ENCODE peak calls at places on chromosomes 16 and 17, in four cellular contexts. R is cardiac muscle cell, D is testis, E is fibroblast of mammary gland. N is an unnamed sample.
A peak's percentile ranks its signal among the peaks of the same experiment; 100 is the strongest.

GRCh38 chr16:48129926-48130325 is 25.9 kb downstream of the ABCC12 start:
- DNase-seq in D (no peak), E (peak; percentile 36), R (no peak), N (no peak)

GRCh38 chr17:1485311-1485747 is 7.2 kb downstream of the MYO1C start:
- DNase-seq in D (no peak), E (no peak), R (peak; percentile 37), N (peak; percentile 34)

GRCh38 chr16:58502217-58502921 is 2.4 kb downstream of the NDRG4 start:
- DNase-seq in D (no peak), R (no peak), E (no peak), N (no peak)

GRCh38 chr16:86227801-86228200 is 282.5 kb upstream of the FOXF1 start:
- DNase-seq in R (no peak), E (peak; percentile 35), D (no peak), N (no peak)

GRCh38 chr16:87829988-87830672 is 39.2 kb downstream of the SLC7A5 start:
- DNase-seq in D (no peak), R (no peak), E (no peak), N (no peak)

GRCh38 chr16:83579431-83579830 is 228.3 kb upstream of the HSBP1 start:
- DNase-seq in E (no peak), D (no peak), R (no peak), N (no peak)

GRCh38 chr17:41060052-41060604 is at the start of gene KRTAP2-3:
- DNase-seq in E (peak; percentile 92), D (no peak), R (peak; percentile 52), N (peak; percentile 90)

GRCh38 chr16:53089434-53090270 is 34.9 kb downstream of the CHD9 start:
- DNase-seq in D (no peak), E (peak; percentile 64), R (peak; percentile 77), N (no peak)

GRCh38 chr17:34107019-34107418 is 148.1 kb upstream of the CCL2 start:
- DNase-seq in D (no peak), E (no peak), R (no peak), N (no peak)

GRCh38 chr16:11135167-11135973 is 120.6 kb downstream of the SOCS1 start:
- DNase-seq in D (no peak), R (peak; percentile 61), E (peak; percentile 51), N (no peak)

GRCh38 chr16:86763819-86764218 is 185.5 kb downstream of the FOXL1 start:
- DNase-seq in E (peak; percentile 36), D (no peak), R (no peak), N (no peak)

GRCh38 chr17:67837965-67838364 is 12.7 kb downstream of the BPTF start:
- DNase-seq in D (no peak), R (no peak), E (no peak), N (no peak)

GRCh38 chr17:64001763-64002529 is 3.8 kb downstream of the PRR29 start:
- DNase-seq in R (peak; percentile 74), D (no peak), E (peak; percentile 75), N (no peak)

GRCh38 chr16:19179890-19180490 is 11.9 kb downstream of the SYT17 start:
- DNase-seq in R (peak; percentile 52), D (peak; percentile 76), E (peak; percentile 51), N (peak; percentile 75)

GRCh38 chr17:74190154-74190553 is 13.3 kb upstream of the RPL38 start:
- DNase-seq in R (peak; percentile 72), E (peak; percentile 71), D (no peak), N (no peak)

GRCh38 chr16:31344712-31345111 is 10.3 kb upstream of the ITGAX start:
- DNase-seq in R (no peak), D (peak; percentile 7), E (no peak), N (no peak)

GRCh38 chr16:68416057-68417046 is 32.0 kb downstream of the SMPD3 start:
- DNase-seq in R (no peak), E (no peak), D (no peak), N (peak; percentile 64)

GRCh38 chr17:17206149-17206912 is at the start of gene PLD6:
- DNase-seq in D (peak; percentile 92), R (peak; percentile 67), E (peak; percentile 68), N (peak; percentile 86)

GRCh38 chr17:65677932-65678331 is 116.5 kb upstream of the AXIN2 start:
- DNase-seq in D (no peak), R (no peak), E (peak; percentile 25), N (no peak)

GRCh38 chr16:23408242-23409201 is 44.5 kb downstream of the COG7 start:
- DNase-seq in D (no peak), E (peak; percentile 72), R (peak; percentile 54), N (no peak)

GRCh38 chr16:88012360-88012759 is 61.1 kb downstream of the BANP start:
- DNase-seq in E (no peak), D (peak; percentile 2), R (no peak), N (no peak)

GRCh38 chr17:65228734-65229390 is 91.7 kb downstream of the RGS9 start:
- DNase-seq in E (peak; percentile 46), R (peak; percentile 93), D (peak; percentile 17), N (no peak)

GRCh38 chr16:12703935-12704334 is 99.8 kb downstream of the CPPED1 start:
- DNase-seq in D (no peak), R (no peak), E (peak; percentile 41), N (no peak)

GRCh38 chr16:29900102-29900887 is at the start of gene ASPHD1:
- DNase-seq in E (peak; percentile 86), D (peak; percentile 80), R (peak; percentile 92), N (peak; percentile 95)

GRCh38 chr16:17970816-17971291 is 365.7 kb downstream of the NPIPA8 start:
- DNase-seq in E (peak; percentile 22), R (no peak), D (peak; percentile 16), N (no peak)
- TF ChIP-seq CTCF in E (peak; percentile 14), R (no peak), D (no peak), N (no peak)

GRCh38 chr17:32341141-32341856 is 674 bp downstream of the C17orf75 start:
- DNase-seq in D (no peak), E (peak; percentile 28), R (no peak), N (peak; percentile 17)
- TF ChIP-seq CTCF in D (no peak), E (peak; percentile 25), R (no peak), N (peak; percentile 14)

GRCh38 chr16:84648595-84649510 is 542 bp downstream of the KLHL36 start:
- DNase-seq in D (peak; percentile 61), E (no peak), R (peak; percentile 20), N (peak; percentile 76)
- TF ChIP-seq CTCF in D (no peak), E (no peak), R (no peak), N (no peak)

GRCh38 chr17:79976451-79976850 is 59.2 kb downstream of the TBC1D16 start:
- DNase-seq in R (no peak), E (no peak), D (no peak), N (no peak)

GRCh38 chr17:79975498-79976134 is 60.1 kb downstream of the TBC1D16 start:
- DNase-seq in D (no peak), E (no peak), R (no peak), N (no peak)

GRCh38 chr17:79977161-79977631 is 58.5 kb downstream of the TBC1D16 start:
- DNase-seq in R (no peak), D (no peak), E (no peak), N (no peak)

GRCh38 chr17:79977711-79978544 is 57.7 kb downstream of the TBC1D16 start:
- DNase-seq in R (no peak), D (no peak), E (no peak), N (no peak)

DNA sequence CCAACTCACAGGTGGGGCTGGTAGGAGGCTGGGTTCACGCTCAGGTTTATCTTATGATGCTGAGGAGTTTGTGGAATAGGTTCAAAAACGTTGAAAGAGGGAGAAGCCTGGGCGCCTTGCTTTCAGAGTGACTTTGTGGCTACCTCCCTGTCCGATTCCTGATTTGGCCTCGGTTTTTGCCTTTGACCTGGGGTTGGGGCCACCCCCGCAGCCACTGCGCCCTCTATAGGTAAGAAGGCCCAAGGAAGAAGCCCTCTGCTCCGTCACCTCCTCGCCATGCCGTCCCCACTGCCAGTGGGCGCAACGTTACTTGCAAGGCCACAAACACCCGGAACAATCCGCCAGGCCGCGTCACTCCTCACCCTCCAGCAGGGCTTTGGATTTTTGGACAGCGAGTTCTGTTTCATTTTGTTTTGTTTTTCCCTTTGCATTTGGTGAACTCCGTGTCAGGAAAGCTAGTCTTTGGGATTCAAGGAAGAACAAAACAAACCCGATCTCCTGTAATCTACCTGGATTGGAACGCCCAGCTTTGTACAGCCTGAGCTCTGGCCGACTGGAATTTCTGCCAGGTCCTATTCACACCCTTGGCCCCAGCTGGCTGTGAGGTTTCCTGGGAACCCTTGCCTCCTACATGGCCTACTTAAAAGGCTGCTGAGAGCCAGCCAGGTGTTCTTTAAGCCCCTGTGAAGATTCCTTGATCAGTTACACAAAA is 60.7 kb downstream of the TBC1D16 start:
- DNase-seq in R (no peak), E (no peak), D (no peak), N (no peak)
- TF ChIP-seq CTCF in R (peak; percentile 19), E (peak; percentile 6), D (no peak), N (no peak)

DNA sequence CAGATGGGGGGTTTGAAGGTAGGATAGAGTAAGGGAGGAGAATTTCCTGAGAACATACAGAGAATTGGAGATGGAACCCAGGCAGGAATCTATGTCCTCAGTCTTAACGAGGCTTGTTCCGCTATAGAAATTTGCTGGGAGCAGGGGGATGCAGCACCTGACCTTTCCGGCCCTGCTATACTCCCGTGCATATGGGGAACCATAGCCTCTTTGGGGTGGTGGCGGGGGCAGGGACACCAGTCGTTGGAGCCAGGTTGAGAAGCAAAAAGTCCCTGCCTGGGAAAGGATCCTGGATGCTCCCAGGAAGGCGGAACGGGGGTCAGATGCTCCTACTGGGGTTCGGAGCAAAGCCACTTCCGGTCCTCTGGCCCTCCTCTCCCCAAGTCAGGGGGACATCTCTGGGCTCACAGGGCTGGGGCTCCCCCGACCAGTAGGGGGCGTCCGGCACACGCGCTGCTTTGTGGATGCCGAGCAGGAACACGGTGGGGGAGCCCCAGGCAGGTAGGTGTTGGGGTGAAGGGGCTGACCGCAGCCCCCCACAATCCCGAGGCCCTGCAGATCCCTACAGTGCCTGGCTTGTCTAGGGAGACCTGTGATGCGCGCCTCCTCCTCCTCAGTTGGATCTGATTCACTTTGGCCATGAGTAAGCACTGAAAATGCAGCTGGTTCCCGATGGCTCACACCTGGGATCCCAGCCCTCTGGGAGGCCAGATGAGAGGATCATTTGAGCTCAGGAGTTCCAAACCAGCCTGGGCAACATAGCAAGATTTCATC is 15.5 kb upstream of the TFAP4 start:
- DNase-seq in D (peak; percentile 78), E (peak; percentile 75), R (peak; percentile 61), N (peak; percentile 93)
- TF ChIP-seq CTCF in D (peak; percentile 69), E (peak; percentile 73), R (peak; percentile 99), N (peak; percentile 96)

DNA sequence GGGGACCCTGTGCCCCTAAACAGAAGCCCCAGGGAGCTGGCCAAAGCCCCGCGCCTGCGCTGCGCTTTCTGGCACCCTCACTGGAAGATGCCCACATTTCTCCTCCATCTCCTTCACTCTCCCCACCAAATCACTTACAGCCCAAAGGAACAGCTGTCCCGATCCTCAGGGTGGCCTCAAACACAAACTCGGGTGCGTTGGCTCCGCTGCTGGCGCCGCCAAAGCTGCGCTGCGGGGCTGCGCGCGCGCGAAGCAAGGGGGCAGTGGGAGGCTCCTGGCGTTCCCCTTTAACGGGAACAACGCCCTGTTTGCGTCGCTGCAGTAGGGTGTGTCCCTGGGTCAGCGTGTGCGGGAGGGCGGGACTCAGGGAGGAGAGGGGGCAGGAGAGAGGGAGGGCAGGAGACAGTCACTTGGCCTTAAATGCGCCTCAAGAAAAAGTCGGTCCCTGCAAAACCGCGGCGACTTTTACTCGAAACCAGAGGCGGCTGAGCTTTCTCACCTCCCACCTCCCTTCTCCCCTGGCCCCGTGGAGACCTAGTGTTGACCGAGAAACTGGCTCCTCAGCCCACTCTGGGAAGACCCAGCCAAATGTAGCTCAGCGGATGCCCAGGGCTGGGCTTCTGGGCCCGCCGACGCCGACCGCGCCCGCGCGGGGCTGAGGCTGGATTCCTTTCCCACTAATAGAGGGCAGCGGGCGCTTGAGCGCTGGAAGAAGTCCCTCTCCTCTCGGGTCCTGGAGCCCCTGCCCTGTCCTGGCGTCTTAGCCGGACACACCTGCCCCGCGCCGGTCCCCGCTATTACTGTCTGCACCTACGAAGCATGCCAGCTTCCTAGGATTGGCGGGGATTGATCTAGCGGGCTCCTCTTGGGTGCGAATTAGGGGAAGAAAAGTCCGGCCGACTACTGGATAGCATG is 2.6 kb downstream of the PMP22 start:
- DNase-seq in R (peak; percentile 89), D (peak; percentile 92), E (peak; percentile 94), N (peak; percentile 23)
- TF ChIP-seq CTCF in R (peak; percentile 29), D (no peak), E (no peak), N (no peak)